ENCODE peak calls at places on chromosomes 16 and 17, in ten cellular contexts. M is GM03348, Q is MCF 10A, V is T-helper 2 cell, E is colonic mucosa, U is transverse colon, L is AML-193, Y is non-pigmented ciliary epithelial cell, I is mesendoderm, K is NCI-H774. S is an unnamed sample.

GRCh38 chr17:65074778-65075250 is 18.3 kb upstream of the GNA13 start:
- DNase-seq in Y (no peak), I (no peak), E (peak), L (no peak), V (no peak), M (no peak), U (peak), Q (no peak), K (no peak), S (no peak)

GRCh38 chr17:76147211-76148014 is 6.4 kb upstream of the FOXJ1 start:
- DNase-seq in E (no peak), I (no peak), M (peak), L (peak), Y (no peak), K (peak), U (no peak), Q (peak), V (no peak), S (peak)

GRCh38 chr16:11650641-11651591 is 17.3 kb upstream of the SNN start:
- DNase-seq in Q (no peak), V (no peak), E (no peak), Y (no peak), K (no peak), L (no peak), I (no peak), U (no peak), M (no peak), S (no peak)

GRCh38 chr17:52170963-52171572 is 12.6 kb upstream of the CA10 start:
- DNase-seq in K (peak), I (peak), U (no peak), E (no peak), L (peak), V (no peak), Y (no peak), Q (peak), M (peak), S (peak)

GRCh38 chr16:1691956-1692355 is 13.9 kb downstream of the JPT2 start:
- DNase-seq in Q (peak), Y (peak), I (no peak), M (peak), V (no peak), L (no peak), K (no peak), E (no peak), U (no peak), S (no peak)

GRCh38 chr17:82876602-82877391 is 37.0 kb upstream of the ZNF750 start:
- DNase-seq in V (no peak), M (peak), K (no peak), I (peak), U (peak), Q (peak), E (peak), Y (no peak), L (no peak), S (peak)

GRCh38 chr17:79832211-79833109 is 6.8 kb downstream of the CBX4 start:
- DNase-seq in L (no peak), M (no peak), U (no peak), Y (no peak), E (peak), Q (no peak), I (no peak), K (no peak), V (no peak), S (peak)

GRCh38 chr17:79561486-79562116 is 49.2 kb downstream of the RBFOX3 start:
- DNase-seq in E (no peak), Y (no peak), L (no peak), Q (no peak), I (no peak), K (no peak), M (no peak), V (no peak), U (no peak), S (no peak)

GRCh38 chr17:38970128-38970527 is 2.9 kb upstream of the FBXO47 start:
- DNase-seq in I (peak), V (no peak), K (no peak), M (no peak), Y (no peak), E (no peak), L (no peak), Q (peak), U (no peak), S (no peak)

GRCh38 chr17:81492202-81492601 is 20.4 kb downstream of the ACTG1 start:
- DNase-seq in K (no peak), E (no peak), I (no peak), Y (no peak), M (no peak), U (no peak), Q (no peak), L (no peak), V (no peak), S (no peak)

GRCh38 chr17:78933025-78933958 is 8.1 kb upstream of the TIMP2 start:
- DNase-seq in I (peak), L (peak), M (peak), K (no peak), U (peak), E (peak), Q (peak), V (peak), Y (peak), S (peak)

GRCh38 chr16:77227745-77228144 is 28.5 kb downstream of the SYCE1L start:
- DNase-seq in K (no peak), Q (no peak), V (no peak), Y (no peak), L (no peak), M (no peak), I (no peak), U (no peak), E (no peak), S (no peak)

GRCh38 chr17:60472449-60472848 is 50.2 kb downstream of the CHCT1 start:
- DNase-seq in V (no peak), L (no peak), K (no peak), I (no peak), U (no peak), E (no peak), Y (no peak), Q (no peak), M (no peak), S (no peak)

GRCh38 chr16:74999683-75000480 is 1.1 kb downstream of the ZNRF1 start:
- DNase-seq in E (peak), M (peak), I (peak), L (no peak), Q (no peak), V (peak), Y (no peak), U (peak), K (no peak), S (peak)

GRCh38 chr17:56653877-56654276 is 60.4 kb downstream of the NOG start:
- DNase-seq in Q (peak), E (no peak), V (peak), K (no peak), I (peak), Y (peak), L (peak), M (peak), U (no peak), S (peak)

GRCh38 chr17:46976626-46977270 is 2.3 kb downstream of the RPRML start:
- DNase-seq in E (no peak), I (peak), M (no peak), L (no peak), K (no peak), V (no peak), U (no peak), Y (no peak), Q (no peak), S (peak)

GRCh38 chr16:70701036-70701435 is 15.2 kb upstream of the MTSS2 start:
- DNase-seq in Q (no peak), I (no peak), L (no peak), M (no peak), U (no peak), V (no peak), E (no peak), Y (no peak), K (no peak), S (no peak)

GRCh38 chr16:87418216-87418615 is 26.1 kb downstream of the MAP1LC3B start:
- DNase-seq in K (no peak), U (no peak), I (no peak), E (no peak), Y (no peak), Q (no peak), V (no peak), L (no peak), M (no peak), S (no peak)

GRCh38 chr17:59964455-59965328 is at the start of gene RNFT1:
- DNase-seq in U (peak), L (peak), V (peak), M (peak), K (peak), Q (peak), E (peak), I (peak), Y (peak), S (peak)

GRCh38 chr17:40547079-40547784 is 18.0 kb downstream of the CCR7 start:
- DNase-seq in M (no peak), V (no peak), L (no peak), Q (peak), K (peak), U (peak), I (no peak), Y (no peak), E (no peak), S (peak)

GRCh38 chr17:40192961-40193360 is 15.7 kb downstream of the RAPGEFL1 start:
- DNase-seq in Q (no peak), K (no peak), V (no peak), Y (no peak), M (no peak), E (no peak), L (no peak), I (no peak), U (no peak), S (no peak)

GRCh38 chr16:12403746-12404658 is 399.7 kb downstream of the CPPED1 start:
- DNase-seq in L (no peak), M (no peak), U (no peak), Y (no peak), Q (no peak), I (no peak), K (no peak), V (no peak), E (no peak), S (no peak)

GRCh38 chr17:61260061-61260797 is 139.4 kb upstream of the TBX2 start:
- DNase-seq in E (no peak), V (no peak), M (no peak), K (no peak), Q (no peak), Y (no peak), I (peak), L (no peak), U (no peak), S (no peak)

GRCh38 chr16:22318690-22319358 is 21.6 kb downstream of the POLR3E start:
- DNase-seq in Q (peak), M (peak), Y (no peak), K (no peak), L (peak), I (peak), V (peak), U (peak), E (peak), S (peak)

S was measured in H9.